ENCODE peak calls at places on chromosome 11, in seven cellular contexts. One of them, this sample, is unnamed.
A peak's percentile ranks its signal among the peaks of the same experiment; 100 is the strongest.

GRCh38 chr11:105609341-105609781 is 512 bp upstream of the GRIA4 start:
- DNase-seq in upper lobe of left lung: no peak
- DNase-seq in A549: no peak
- DNase-seq in IMR-90: peak; percentile 17
- DNase-seq in fibroblast of lung: peak; percentile 13
- DNase-seq in left ventricle myocardium inferior: no peak
- DNase-seq in hepatocyte: peak; percentile 50
- DNase-seq in this sample: peak; percentile 34

GRCh38 chr11:63866211-63866610 is 27.3 kb downstream of the MARK2 start:
- DNase-seq in left ventricle myocardium inferior: peak; percentile 32
- DNase-seq in upper lobe of left lung: no peak
- DNase-seq in hepatocyte: peak; percentile 53
- DNase-seq in A549: no peak
- DNase-seq in IMR-90: peak; percentile 61
- DNase-seq in fibroblast of lung: peak; percentile 80
- DNase-seq in this sample: peak; percentile 84

GRCh38 chr11:47394322-47395224 is 13.8 kb upstream of the SLC39A13 start:
- DNase-seq in hepatocyte: no peak
- DNase-seq in fibroblast of lung: no peak
- DNase-seq in left ventricle myocardium inferior: peak; percentile 70
- DNase-seq in IMR-90: peak; percentile 20
- DNase-seq in A549: no peak
- DNase-seq in upper lobe of left lung: peak; percentile 89
- DNase-seq in this sample: peak; percentile 44

GRCh38 chr11:48094643-48095339 is 114.4 kb downstream of the PTPRJ start:
- DNase-seq in IMR-90: no peak
- DNase-seq in fibroblast of lung: no peak
- DNase-seq in hepatocyte: no peak
- DNase-seq in A549: no peak
- DNase-seq in upper lobe of left lung: no peak
- DNase-seq in left ventricle myocardium inferior: no peak
- DNase-seq in this sample: no peak

GRCh38 chr11:20050048-20050447 is 110.2 kb downstream of the DBX1 start:
- DNase-seq in A549: no peak
- DNase-seq in IMR-90: no peak
- DNase-seq in hepatocyte: no peak
- DNase-seq in upper lobe of left lung: no peak
- DNase-seq in left ventricle myocardium inferior: no peak
- DNase-seq in fibroblast of lung: no peak
- DNase-seq in this sample: no peak

GRCh38 chr11:5004429-5005274 is 10.0 kb downstream of the OR51L1 start:
- DNase-seq in A549: peak; percentile 5
- DNase-seq in IMR-90: peak; percentile 61
- DNase-seq in hepatocyte: peak; percentile 81
- DNase-seq in left ventricle myocardium inferior: peak; percentile 41
- DNase-seq in upper lobe of left lung: no peak
- DNase-seq in fibroblast of lung: peak; percentile 57
- DNase-seq in this sample: peak; percentile 59

GRCh38 chr11:69339041-69339733 is 45.2 kb downstream of the MYEOV start:
- DNase-seq in upper lobe of left lung: no peak
- DNase-seq in fibroblast of lung: no peak
- DNase-seq in left ventricle myocardium inferior: no peak
- DNase-seq in IMR-90: no peak
- DNase-seq in hepatocyte: no peak
- DNase-seq in A549: no peak
- DNase-seq in this sample: no peak

GRCh38 chr11:78787696-78788095 is 213.0 kb upstream of the NARS2 start:
- DNase-seq in hepatocyte: no peak
- DNase-seq in A549: no peak
- DNase-seq in IMR-90: no peak
- DNase-seq in upper lobe of left lung: no peak
- DNase-seq in fibroblast of lung: no peak
- DNase-seq in left ventricle myocardium inferior: no peak
- DNase-seq in this sample: no peak

GRCh38 chr11:17259519-17259918 is 17.0 kb upstream of the NUCB2 start:
- DNase-seq in A549: no peak
- DNase-seq in left ventricle myocardium inferior: no peak
- DNase-seq in hepatocyte: no peak
- DNase-seq in upper lobe of left lung: no peak
- DNase-seq in IMR-90: peak; percentile 34
- DNase-seq in fibroblast of lung: no peak
- DNase-seq in this sample: no peak

GRCh38 chr11:57713849-57714248 is 1.5 kb downstream of the TMX2 start:
- DNase-seq in hepatocyte: no peak
- DNase-seq in IMR-90: no peak
- DNase-seq in upper lobe of left lung: no peak
- DNase-seq in left ventricle myocardium inferior: no peak
- DNase-seq in A549: no peak
- DNase-seq in fibroblast of lung: no peak
- DNase-seq in this sample: no peak
- H3K4me3 ChIP-seq in hepatocyte: no peak overlapping the region
- H3K4me3 ChIP-seq in IMR-90: peak overlapping the region; percentile 17
- H3K4me3 ChIP-seq in upper lobe of left lung: peak overlapping the region; percentile 80
- H3K4me3 ChIP-seq in left ventricle myocardium inferior: peak overlapping the region; percentile 87
- H3K4me3 ChIP-seq in A549: peak overlapping the region; percentile 95
- H3K4me3 ChIP-seq in fibroblast of lung: peak overlapping the region; percentile 99
- H3K4me3 ChIP-seq in this sample: peak overlapping the region; percentile 73

DNA sequence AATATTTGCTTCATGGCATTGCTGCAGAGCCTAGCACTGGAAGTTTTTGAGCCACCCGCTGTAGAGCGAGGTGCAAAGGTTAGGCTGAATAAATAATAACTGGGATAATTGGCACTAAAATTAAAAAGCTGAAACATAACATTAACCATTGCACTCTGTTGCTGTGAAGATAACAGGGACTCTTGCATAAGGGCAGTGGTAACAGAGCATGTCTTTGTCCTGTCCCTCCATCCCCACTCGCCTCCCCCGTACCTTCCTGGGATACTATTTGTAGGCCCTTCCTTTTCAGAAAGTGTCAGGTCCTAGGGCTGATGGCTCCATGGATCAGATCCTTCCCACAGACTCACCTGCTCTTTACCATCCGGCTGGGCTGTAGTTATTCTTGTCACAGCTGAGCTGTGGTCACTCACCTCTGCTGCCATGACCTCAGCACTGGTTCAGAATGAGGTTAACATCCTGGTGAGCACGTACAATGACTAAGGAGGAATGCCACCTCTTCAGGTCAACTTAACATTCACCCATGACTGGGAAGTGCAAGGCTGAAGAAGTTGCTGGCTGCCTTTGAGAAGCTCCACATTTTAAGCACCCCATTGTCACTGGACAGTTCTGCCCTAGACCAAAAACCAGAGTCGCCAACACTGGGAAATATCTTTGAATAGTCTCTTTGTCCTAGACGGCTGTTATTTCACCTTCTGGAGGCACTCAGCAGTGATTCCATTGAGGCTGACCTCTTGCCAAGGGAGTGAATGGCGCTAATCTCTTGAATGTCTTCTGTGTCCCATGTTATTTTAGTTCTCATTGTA is 103.2 kb upstream of the KIRREL3 start:
- DNase-seq in A549: no peak
- DNase-seq in upper lobe of left lung: no peak
- DNase-seq in hepatocyte: no peak
- DNase-seq in fibroblast of lung: no peak
- DNase-seq in IMR-90: no peak
- DNase-seq in left ventricle myocardium inferior: no peak
- DNase-seq in this sample: no peak
- H3K4me1 ChIP-seq in A549: no peaks in the 10 kb centered on the region
- H3K4me1 ChIP-seq in upper lobe of left lung: no peaks in the 10 kb centered on the region
- H3K4me1 ChIP-seq in hepatocyte: peaks cover 3% of the 10 kb centered on the region
- H3K4me1 ChIP-seq in fibroblast of lung: no peaks in the 10 kb centered on the region
- H3K4me1 ChIP-seq in IMR-90: no peaks in the 10 kb centered on the region
- H3K4me1 ChIP-seq in left ventricle myocardium inferior: no peaks in the 10 kb centered on the region
- H3K4me1 ChIP-seq in this sample: peaks cover 5% of the 10 kb centered on the region

GRCh38 chr11:60345489-60345888 is 18.4 kb downstream of the MS4A6E start:
- DNase-seq in IMR-90: no peak
- DNase-seq in fibroblast of lung: no peak
- DNase-seq in upper lobe of left lung: no peak
- DNase-seq in hepatocyte: peak; percentile 61
- DNase-seq in left ventricle myocardium inferior: no peak
- DNase-seq in A549: no peak
- DNase-seq in this sample: peak; percentile 49
- TF ChIP-seq CTCF in IMR-90: peak; percentile 26
- TF ChIP-seq CTCF in fibroblast of lung: peak; percentile 4
- TF ChIP-seq CTCF in upper lobe of left lung: peak; percentile 16
- TF ChIP-seq CTCF in hepatocyte: peak; percentile 42
- TF ChIP-seq CTCF in left ventricle myocardium inferior: peak; percentile 21
- TF ChIP-seq CTCF in A549: no peak
- TF ChIP-seq CTCF in this sample: peak; percentile 67

GRCh38 chr11:60511393-60511792 is 3.8 kb upstream of the MS4A13 start:
- DNase-seq in left ventricle myocardium inferior: no peak
- DNase-seq in fibroblast of lung: no peak
- DNase-seq in A549: no peak
- DNase-seq in hepatocyte: no peak
- DNase-seq in upper lobe of left lung: no peak
- DNase-seq in IMR-90: no peak
- DNase-seq in this sample: no peak

GRCh38 chr11:60514055-60514454 is 1.1 kb upstream of the MS4A13 start:
- DNase-seq in upper lobe of left lung: no peak
- DNase-seq in A549: no peak
- DNase-seq in fibroblast of lung: no peak
- DNase-seq in IMR-90: no peak
- DNase-seq in hepatocyte: no peak
- DNase-seq in left ventricle myocardium inferior: no peak
- DNase-seq in this sample: no peak

GRCh38 chr11:60515144-60515855 is at the start of gene MS4A13:
- DNase-seq in hepatocyte: no peak
- DNase-seq in fibroblast of lung: no peak
- DNase-seq in upper lobe of left lung: peak; percentile 72
- DNase-seq in A549: no peak
- DNase-seq in IMR-90: no peak
- DNase-seq in left ventricle myocardium inferior: no peak
- DNase-seq in this sample: no peak
- H3K4me3 ChIP-seq in hepatocyte: no peak within 1 kb of the TSS
- H3K4me3 ChIP-seq in fibroblast of lung: no peak within 1 kb of the TSS
- H3K4me3 ChIP-seq in upper lobe of left lung: no peak within 1 kb of the TSS
- H3K4me3 ChIP-seq in A549: no peak within 1 kb of the TSS
- H3K4me3 ChIP-seq in IMR-90: no peak within 1 kb of the TSS
- H3K4me3 ChIP-seq in left ventricle myocardium inferior: no peak within 1 kb of the TSS
- H3K4me3 ChIP-seq in this sample: no peak within 1 kb of the TSS

GRCh38 chr11:61072316-61073109 is 29.8 kb upstream of the CD5 start:
- DNase-seq in IMR-90: no peak
- DNase-seq in fibroblast of lung: no peak
- DNase-seq in A549: no peak
- DNase-seq in hepatocyte: no peak
- DNase-seq in upper lobe of left lung: no peak
- DNase-seq in left ventricle myocardium inferior: no peak
- DNase-seq in this sample: no peak

GRCh38 chr11:61077936-61078335 is 24.4 kb upstream of the CD5 start:
- DNase-seq in A549: no peak
- DNase-seq in IMR-90: no peak
- DNase-seq in fibroblast of lung: no peak
- DNase-seq in hepatocyte: no peak
- DNase-seq in left ventricle myocardium inferior: no peak
- DNase-seq in upper lobe of left lung: no peak
- DNase-seq in this sample: no peak

GRCh38 chr11:61076506-61077304 is 25.6 kb upstream of the CD5 start:
- DNase-seq in A549: no peak
- DNase-seq in IMR-90: no peak
- DNase-seq in left ventricle myocardium inferior: no peak
- DNase-seq in hepatocyte: no peak
- DNase-seq in fibroblast of lung: no peak
- DNase-seq in upper lobe of left lung: no peak
- DNase-seq in this sample: no peak

GRCh38 chr11:61079416-61080150 is 22.7 kb upstream of the CD5 start:
- DNase-seq in A549: no peak
- DNase-seq in upper lobe of left lung: no peak
- DNase-seq in fibroblast of lung: no peak
- DNase-seq in IMR-90: no peak
- DNase-seq in left ventricle myocardium inferior: no peak
- DNase-seq in hepatocyte: no peak
- DNase-seq in this sample: no peak

DNA sequence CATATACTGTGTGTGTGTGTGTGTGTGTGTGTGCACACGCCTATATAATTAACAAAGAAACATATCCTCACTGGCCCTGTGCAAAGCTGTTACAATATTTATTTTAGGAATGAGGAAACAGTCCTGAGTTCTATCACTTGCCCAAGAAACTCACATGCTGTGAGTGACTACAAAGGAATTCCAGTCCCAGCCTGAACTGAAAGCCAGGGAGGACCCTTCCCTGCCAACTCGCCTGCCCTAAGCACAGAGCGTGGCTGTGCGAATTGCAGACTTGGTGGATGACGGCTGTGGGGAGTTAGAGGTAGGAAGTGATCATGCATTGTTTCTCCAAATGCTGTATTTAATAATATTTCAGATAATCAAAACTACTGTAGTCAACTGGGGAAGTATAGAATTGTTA is 26.4 kb upstream of the CD5 start:
- DNase-seq in hepatocyte: peak; percentile 61
- DNase-seq in A549: no peak
- DNase-seq in upper lobe of left lung: no peak
- DNase-seq in left ventricle myocardium inferior: no peak
- DNase-seq in fibroblast of lung: peak; percentile 32
- DNase-seq in IMR-90: peak; percentile 35
- DNase-seq in this sample: no peak
- H3K4me1 ChIP-seq in hepatocyte: peaks cover 11% of the 10 kb centered on the region
- H3K4me1 ChIP-seq in A549: no peaks in the 10 kb centered on the region
- H3K4me1 ChIP-seq in upper lobe of left lung: peaks cover 8% of the 10 kb centered on the region
- H3K4me1 ChIP-seq in left ventricle myocardium inferior: peaks cover 37% of the 10 kb centered on the region
- H3K4me1 ChIP-seq in fibroblast of lung: no peaks in the 10 kb centered on the region
- H3K4me1 ChIP-seq in IMR-90: no peaks in the 10 kb centered on the region
- H3K4me1 ChIP-seq in this sample: no peaks in the 10 kb centered on the region

GRCh38 chr11:2929880-2930704 is 872 bp upstream of the PHLDA2 start:
- DNase-seq in hepatocyte: peak; percentile 84
- DNase-seq in upper lobe of left lung: peak; percentile 91
- DNase-seq in left ventricle myocardium inferior: no peak
- DNase-seq in IMR-90: peak; percentile 61
- DNase-seq in fibroblast of lung: peak; percentile 63
- DNase-seq in A549: peak; percentile 65
- DNase-seq in this sample: peak; percentile 78
- TF ChIP-seq CTCF in hepatocyte: no peak
- TF ChIP-seq CTCF in upper lobe of left lung: no peak
- TF ChIP-seq CTCF in left ventricle myocardium inferior: no peak
- TF ChIP-seq CTCF in IMR-90: peak; percentile 29
- TF ChIP-seq CTCF in fibroblast of lung: peak; percentile 45
- TF ChIP-seq CTCF in A549: no peak
- TF ChIP-seq CTCF in this sample: peak; percentile 45

This sample was measured in A673.